ENCODE peak calls at places on chromosomes 2 and 18, in four cellular contexts. L is B cell; C is CD4-positive, alpha-beta T cell; M is suprapubic skin. I is an unnamed sample.

GRCh38 chr2:121085801-121086200 is 199.2 kb downstream of the TFCP2L1 start:
- DNase-seq in L (no peak), M (no peak), C (no peak), I (no peak)

GRCh38 chr2:164700390-164700789 is 79.1 kb upstream of the GRB14 start:
- DNase-seq in M (no peak), C (no peak), L (no peak), I (no peak)

GRCh38 chr2:136381722-136382633 is 264.0 kb upstream of the CXCR4 start:
- DNase-seq in C (peak; percentile 57), M (no peak), L (peak; percentile 19), I (peak; percentile 55)

GRCh38 chr2:168060956-168061750 is 186.2 kb downstream of the STK39 start:
- DNase-seq in C (no peak), M (no peak), L (no peak), I (no peak)

GRCh38 chr18:57025525-57025924 is 121.4 kb upstream of the BOD1L2 start:
- DNase-seq in C (no peak), L (no peak), M (no peak), I (no peak)

GRCh38 chr18:58394046-58394445 is 234.8 kb downstream of the ALPK2 start:
- DNase-seq in C (no peak), L (no peak), M (no peak), I (no peak)

GRCh38 chr2:240143801-240144648 is 3.6 kb upstream of the OTOS start:
- DNase-seq in M (no peak), L (peak; percentile 91), C (peak; percentile 79), I (peak; percentile 91)

GRCh38 chr18:55268629-55269275 is 309.5 kb upstream of the CCDC68 start:
- DNase-seq in L (no peak), C (no peak), M (no peak), I (no peak)

GRCh38 chr2:105789745-105790466 is 45.2 kb downstream of the NCK2 start:
- DNase-seq in M (no peak), C (peak; percentile 45), L (no peak), I (peak; percentile 49)

GRCh38 chr2:33256162-33256755 is 220.2 kb upstream of the RASGRP3 start:
- DNase-seq in M (no peak), C (no peak), L (no peak), I (no peak)

GRCh38 chr2:113175736-113176695 is 2.2 kb downstream of the PSD4 start:
- DNase-seq in M (no peak), L (peak; percentile 69), C (no peak), I (no peak)

GRCh38 chr2:196410008-196410407 is 229.5 kb upstream of the CCDC150 start:
- DNase-seq in L (no peak), C (no peak), M (no peak), I (no peak)

GRCh38 chr2:42147641-42148274 is 21.4 kb upstream of the EML4 start:
- DNase-seq in M (no peak), L (no peak), C (no peak), I (no peak)

GRCh38 chr2:26585100-26585499 is 56.1 kb downstream of the CIB4 start:
- DNase-seq in M (no peak), L (no peak), C (no peak), I (no peak)

GRCh38 chr2:60861736-60862135 is 19.6 kb upstream of the REL start:
- DNase-seq in L (no peak), M (no peak), C (no peak), I (no peak)

GRCh38 chr2:177282101-177282573 is 17.6 kb upstream of the NFE2L2 start:
- DNase-seq in M (no peak), C (no peak), L (no peak), I (no peak)

GRCh38 chr18:23103449-23103848 is 31.8 kb upstream of the CABLES1 start:
- DNase-seq in M (no peak), C (no peak), L (no peak), I (no peak)

GRCh38 chr2:218003994-218004419 is 1.2 kb upstream of the TNS1 start:
- DNase-seq in C (no peak), L (no peak), M (peak; percentile 89), I (no peak)

GRCh38 chr2:225040862-225041209 is 1.4 kb downstream of the DOCK10 start:
- DNase-seq in L (peak; percentile 58), C (no peak), M (no peak), I (peak; percentile 22)

GRCh38 chr2:207253946-207254345 is 88.2 kb upstream of the KLF7 start:
- DNase-seq in M (no peak), L (no peak), C (no peak), I (no peak)

GRCh38 chr2:238557431-238557830 is 130.7 kb downstream of the ASB1 start:
- DNase-seq in M (no peak), C (no peak), L (no peak), I (peak; percentile 17)

GRCh38 chr2:238554468-238555184 is 127.9 kb downstream of the ASB1 start:
- DNase-seq in C (no peak), M (no peak), L (no peak), I (no peak)

GRCh38 chr2:238557855-238558435 is 131.2 kb downstream of the ASB1 start:
- DNase-seq in L (no peak), C (no peak), M (no peak), I (peak; percentile 13)

GRCh38 chr2:238558456-238559099 is 131.9 kb downstream of the ASB1 start:
- DNase-seq in C (no peak), L (no peak), M (no peak), I (peak; percentile 26)

GRCh38 chr2:238555786-238556542 is 129.2 kb downstream of the ASB1 start:
- DNase-seq in L (no peak), C (no peak), M (no peak), I (no peak)
- TF ChIP-seq CTCF in L (no peak), C (no peak), M (no peak), I (no peak)

DNA sequence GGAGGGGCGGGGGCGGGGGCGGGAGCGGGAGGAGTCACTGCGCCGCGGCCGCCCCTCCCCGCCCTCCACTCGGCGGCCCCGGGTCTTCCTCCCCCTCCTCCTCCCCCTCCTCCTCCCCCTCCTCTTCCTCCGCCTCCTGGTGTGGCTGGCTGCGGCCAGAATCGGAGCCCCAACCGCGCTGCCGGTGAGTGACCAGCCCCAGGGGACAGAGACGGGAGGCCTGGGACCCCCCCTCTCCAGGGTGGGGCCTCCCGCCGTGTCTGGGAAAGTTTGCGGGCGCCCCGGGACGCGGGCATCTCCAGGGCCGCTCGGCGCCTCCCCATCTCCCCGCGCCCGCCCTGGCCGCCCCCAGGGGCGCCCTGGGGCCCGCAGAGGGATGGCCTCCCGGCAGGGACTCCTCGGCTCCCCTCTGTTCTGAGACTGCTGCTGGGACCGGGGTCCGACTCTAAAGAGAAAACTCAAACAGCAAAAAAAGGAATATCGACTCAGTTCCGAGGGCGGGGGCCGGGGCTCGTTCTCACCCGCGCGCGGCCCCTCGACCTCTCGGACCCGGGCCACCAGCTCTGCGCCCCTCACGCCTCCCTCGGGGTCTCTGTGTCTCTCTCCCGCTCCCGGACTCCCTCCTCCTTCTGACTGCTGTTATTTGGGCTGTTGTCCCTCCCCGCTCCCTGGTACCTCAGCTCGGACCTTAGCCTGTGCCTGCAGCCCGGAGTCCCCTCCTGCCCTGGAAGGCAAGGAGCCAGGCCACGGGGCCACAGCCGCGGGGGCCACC is at the start of gene STON1:
- DNase-seq in C (no peak), M (peak; percentile 74), L (peak; percentile 70), I (peak; percentile 70)
- TF ChIP-seq CTCF in C (peak; percentile 20), M (no peak), L (no peak), I (no peak)

GRCh38 chr2:65063426-65063825 is 7.2 kb downstream of the CEP68 start:
- DNase-seq in C (no peak), M (no peak), L (no peak), I (peak; percentile 3)
- TF ChIP-seq CTCF in C (no peak), M (no peak), L (no peak), I (no peak)

DNA sequence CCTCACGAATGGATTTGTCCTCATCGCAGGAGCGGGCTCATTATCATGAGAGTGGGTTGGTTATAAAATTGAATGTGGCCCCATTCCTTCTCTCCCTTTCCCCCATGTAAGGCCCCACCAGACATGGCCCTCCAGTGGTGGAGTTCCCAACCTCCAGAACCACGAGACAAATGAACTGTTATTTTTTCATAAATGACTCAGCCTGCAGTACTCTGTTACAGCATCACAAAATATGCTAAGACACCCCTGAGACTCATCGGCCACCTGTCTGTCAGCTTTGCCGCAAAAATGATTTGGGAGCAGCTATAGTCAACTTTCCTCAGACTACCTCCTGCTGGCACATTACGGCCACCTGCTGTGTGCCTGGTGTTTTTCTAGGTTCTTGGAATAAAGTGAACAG is 21.4 kb upstream of the C1QL2 start:
- DNase-seq in C (no peak), L (no peak), M (no peak), I (no peak)
- TF ChIP-seq CTCF in C (no peak), L (no peak), M (no peak), I (no peak)

GRCh38 chr2:3256157-3256556 is 121.5 kb downstream of the EIPR1 start:
- DNase-seq in L (no peak), M (no peak), C (no peak), I (no peak)

GRCh38 chr2:3256655-3257054 is 121.0 kb downstream of the EIPR1 start:
- DNase-seq in M (no peak), C (no peak), L (no peak), I (no peak)

GRCh38 chr2:3257166-3257565 is 120.5 kb downstream of the EIPR1 start:
- DNase-seq in L (no peak), C (no peak), M (no peak), I (no peak)

GRCh38 chr2:3260959-3261358 is 116.7 kb downstream of the EIPR1 start:
- DNase-seq in M (no peak), C (no peak), L (no peak), I (no peak)

GRCh38 chr2:3257842-3258241 is 119.8 kb downstream of the EIPR1 start:
- DNase-seq in M (no peak), L (no peak), C (no peak), I (no peak)
- TF ChIP-seq CTCF in M (no peak), L (no peak), C (no peak), I (no peak)

I was measured in GM13976.